ENCODE peak calls at places on chromosome 15, in four cellular contexts. One of them, this sample, is unnamed.

GRCh38 chr15:99385865-99386264 is 134.6 kb downstream of the LRRC28 start:
- DNase-seq in K562: no peak
- DNase-seq in HepG2: peak
- DNase-seq in A549: no peak
- DNase-seq in this sample: no peak

GRCh38 chr15:69082041-69082502 is 67.6 kb downstream of the NOX5 start:
- DNase-seq in HepG2: no peak
- DNase-seq in A549: no peak
- DNase-seq in K562: no peak
- DNase-seq in this sample: no peak

GRCh38 chr15:69357773-69358765 is 56.1 kb upstream of the KIF23 start:
- DNase-seq in A549: no peak
- DNase-seq in HepG2: peak
- DNase-seq in K562: no peak
- DNase-seq in this sample: no peak

GRCh38 chr15:87764461-87765236 is 491.9 kb downstream of the NTRK3 start:
- DNase-seq in HepG2: no peak
- DNase-seq in K562: no peak
- DNase-seq in A549: no peak
- DNase-seq in this sample: no peak

GRCh38 chr15:39506146-39506545 is 74.7 kb upstream of the THBS1 start:
- DNase-seq in K562: no peak
- DNase-seq in A549: no peak
- DNase-seq in HepG2: no peak
- DNase-seq in this sample: no peak

GRCh38 chr15:77022646-77023575 is 28.0 kb downstream of the PSTPIP1 start:
- DNase-seq in A549: no peak
- DNase-seq in K562: no peak
- DNase-seq in HepG2: no peak
- DNase-seq in this sample: no peak

GRCh38 chr15:79948095-79948695 is 22.8 kb downstream of the BCL2A1 start:
- DNase-seq in K562: peak
- DNase-seq in HepG2: no peak
- DNase-seq in A549: no peak
- DNase-seq in this sample: no peak

GRCh38 chr15:74167891-74168331 is 5.6 kb upstream of the ISLR start:
- DNase-seq in A549: no peak
- DNase-seq in K562: no peak
- DNase-seq in HepG2: no peak
- DNase-seq in this sample: no peak

GRCh38 chr15:92332125-92332899 is 61.4 kb upstream of the ST8SIA2 start:
- DNase-seq in K562: no peak
- DNase-seq in A549: no peak
- DNase-seq in HepG2: no peak
- DNase-seq in this sample: no peak

GRCh38 chr15:54707805-54708752 is 488.7 kb downstream of the RSL24D1 start:
- DNase-seq in A549: no peak
- DNase-seq in K562: no peak
- DNase-seq in HepG2: no peak
- DNase-seq in this sample: no peak

GRCh38 chr15:93152264-93152884 is 63.4 kb upstream of the RGMA start:
- DNase-seq in HepG2: no peak
- DNase-seq in K562: no peak
- DNase-seq in A549: no peak
- DNase-seq in this sample: no peak

GRCh38 chr15:28114721-28115622 is 15.9 kb upstream of the OCA2 start:
- DNase-seq in HepG2: no peak
- DNase-seq in A549: no peak
- DNase-seq in K562: no peak
- DNase-seq in this sample: no peak

GRCh38 chr15:68484696-68485400 is 52.9 kb upstream of the ITGA11 start:
- DNase-seq in HepG2: no peak
- DNase-seq in A549: no peak
- DNase-seq in K562: no peak
- DNase-seq in this sample: no peak

GRCh38 chr15:69088300-69088965 is 72.0 kb upstream of the GLCE start:
- DNase-seq in A549: no peak
- DNase-seq in HepG2: no peak
- DNase-seq in K562: no peak
- DNase-seq in this sample: no peak

GRCh38 chr15:80242132-80242769 is 9.8 kb downstream of the CTXND1 start:
- DNase-seq in A549: peak
- DNase-seq in K562: peak
- DNase-seq in HepG2: peak
- DNase-seq in this sample: peak

GRCh38 chr15:39084683-39085530 is 496.0 kb upstream of the THBS1 start:
- DNase-seq in A549: no peak
- DNase-seq in K562: no peak
- DNase-seq in HepG2: peak
- DNase-seq in this sample: no peak

GRCh38 chr15:85778107-85778776 is 16.5 kb downstream of the KLHL25 start:
- DNase-seq in A549: no peak
- DNase-seq in HepG2: no peak
- DNase-seq in K562: no peak
- DNase-seq in this sample: no peak

GRCh38 chr15:90780916-90781315 is 63.8 kb downstream of the BLM start:
- DNase-seq in A549: no peak
- DNase-seq in K562: no peak
- DNase-seq in HepG2: no peak
- DNase-seq in this sample: no peak

GRCh38 chr15:95468820-95469219 is 861.7 kb upstream of the NR2F2 start:
- DNase-seq in A549: no peak
- DNase-seq in K562: no peak
- DNase-seq in HepG2: no peak
- DNase-seq in this sample: no peak

GRCh38 chr15:98996619-98997018 is 11.0 kb downstream of the PGPEP1L start:
- DNase-seq in K562: no peak
- DNase-seq in A549: no peak
- DNase-seq in HepG2: no peak
- DNase-seq in this sample: no peak

GRCh38 chr15:56341201-56341600 is 24.0 kb upstream of the TEX9 start:
- DNase-seq in HepG2: no peak
- DNase-seq in A549: no peak
- DNase-seq in K562: no peak
- DNase-seq in this sample: no peak

GRCh38 chr15:50145451-50145872 is 26.4 kb upstream of the ATP8B4 start:
- DNase-seq in HepG2: peak
- DNase-seq in A549: peak
- DNase-seq in K562: peak
- DNase-seq in this sample: no peak

GRCh38 chr15:75030023-75030413 is 6.6 kb downstream of the PPCDC start:
- DNase-seq in A549: no peak
- DNase-seq in K562: no peak
- DNase-seq in HepG2: no peak
- DNase-seq in this sample: no peak

GRCh38 chr15:79184465-79184892 is 93.9 kb upstream of the RASGRF1 start:
- DNase-seq in K562: peak
- DNase-seq in HepG2: peak
- DNase-seq in A549: peak
- DNase-seq in this sample: no peak

GRCh38 chr15:90837052-90837621 is 31.3 kb upstream of the FURIN start:
- DNase-seq in K562: no peak
- DNase-seq in A549: no peak
- DNase-seq in HepG2: no peak
- DNase-seq in this sample: no peak

GRCh38 chr15:68276668-68277067 is 877 bp upstream of the FEM1B start:
- DNase-seq in HepG2: no peak
- DNase-seq in K562: no peak
- DNase-seq in A549: no peak
- DNase-seq in this sample: no peak

GRCh38 chr15:69820819-69821218 is 276.9 kb downstream of the TLE3 start:
- DNase-seq in HepG2: no peak
- DNase-seq in K562: no peak
- DNase-seq in A549: no peak
- DNase-seq in this sample: peak

DNA sequence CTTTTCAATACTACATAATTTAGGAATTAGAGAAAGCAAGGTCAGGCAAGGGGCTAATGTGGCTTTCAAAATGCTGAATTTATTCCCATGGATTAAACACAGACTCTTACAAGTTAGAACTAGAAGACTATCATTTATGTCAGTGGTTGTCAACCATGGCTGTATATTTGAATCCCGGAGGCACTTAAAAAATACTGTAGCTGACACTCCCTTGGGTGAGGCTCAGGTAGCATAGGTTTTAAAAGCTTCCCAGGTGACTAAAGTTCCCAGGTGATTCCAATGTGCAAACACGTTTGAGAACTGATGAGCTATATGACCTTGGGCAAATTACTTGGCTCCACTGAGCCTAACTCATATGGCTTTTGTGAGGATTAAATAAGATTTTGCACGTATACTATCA is 29.6 kb downstream of the AAGAB start:
- DNase-seq in A549: no peak
- DNase-seq in HepG2: no peak
- DNase-seq in K562: no peak
- DNase-seq in this sample: no peak
- TF ChIP-seq RNF2 in A549: no peak
- TF ChIP-seq RNF2 in HepG2: no peak
- TF ChIP-seq RNF2 in K562: no peak
- TF ChIP-seq RNF2 in this sample: no peak

DNA sequence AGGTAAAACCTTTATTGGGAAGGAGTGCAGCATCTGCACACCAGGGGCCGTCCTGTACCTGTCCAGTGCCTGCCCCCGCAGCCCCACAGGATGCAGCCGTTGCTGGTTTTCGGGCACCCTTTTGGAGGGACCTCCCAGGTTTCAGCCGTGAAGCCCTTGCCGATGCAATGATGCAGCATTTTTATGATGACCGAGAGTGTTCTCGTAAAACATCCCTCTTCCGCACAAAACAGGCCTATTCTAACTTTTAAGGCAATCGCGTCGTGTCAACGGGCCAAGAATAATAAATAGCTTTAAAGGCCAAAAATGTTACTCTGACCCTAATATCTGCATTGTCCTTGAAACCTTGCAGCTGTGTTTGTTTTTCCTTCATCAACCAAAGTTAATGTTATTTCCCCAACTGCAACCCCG is 126.1 kb downstream of the LRRK1 start:
- DNase-seq in HepG2: no peak
- DNase-seq in A549: no peak
- DNase-seq in K562: no peak
- DNase-seq in this sample: no peak
- TF ChIP-seq RNF2 in HepG2: no peak
- TF ChIP-seq RNF2 in A549: no peak
- TF ChIP-seq RNF2 in K562: no peak
- TF ChIP-seq RNF2 in this sample: no peak

GRCh38 chr15:65769482-65769881 is 22.6 kb downstream of the DENND4A start:
- DNase-seq in HepG2: no peak
- DNase-seq in K562: no peak
- DNase-seq in A549: no peak
- DNase-seq in this sample: no peak
- TF ChIP-seq RNF2 in HepG2: no peak
- TF ChIP-seq RNF2 in K562: no peak
- TF ChIP-seq RNF2 in A549: no peak
- TF ChIP-seq RNF2 in this sample: no peak

GRCh38 chr15:31228980-31229826 is 97.4 kb upstream of the KLF13 start:
- DNase-seq in HepG2: peak
- DNase-seq in K562: no peak
- DNase-seq in A549: peak
- DNase-seq in this sample: no peak
- TF ChIP-seq RNF2 in HepG2: no peak
- TF ChIP-seq RNF2 in K562: no peak
- TF ChIP-seq RNF2 in A549: no peak
- TF ChIP-seq RNF2 in this sample: no peak

GRCh38 chr15:89747708-89748682 is 3.1 kb downstream of the MESP1 start:
- DNase-seq in HepG2: no peak
- DNase-seq in A549: no peak
- DNase-seq in K562: no peak
- DNase-seq in this sample: peak
- TF ChIP-seq RNF2 in HepG2: no peak
- TF ChIP-seq RNF2 in A549: no peak
- TF ChIP-seq RNF2 in K562: no peak
- TF ChIP-seq RNF2 in this sample: no peak

DNA sequence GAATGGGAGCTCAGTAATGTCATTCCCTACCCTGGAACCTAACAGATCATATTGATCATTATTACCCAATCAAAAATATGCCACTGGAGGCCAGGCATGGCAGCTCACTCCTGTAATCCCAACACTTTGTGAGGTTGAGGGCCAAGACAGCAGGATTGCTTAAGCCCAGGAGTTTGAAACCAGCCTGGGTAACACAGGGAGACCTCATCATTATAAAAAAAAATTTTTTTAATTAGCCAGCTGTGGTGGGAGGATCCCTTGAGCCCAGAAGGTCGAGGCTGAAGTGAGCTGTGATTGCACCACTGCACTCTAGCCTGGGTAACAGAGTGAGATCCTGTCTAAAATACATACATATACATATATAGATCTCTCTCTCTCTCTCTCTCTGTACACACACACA is 10.2 kb downstream of the IGDCC4 start:
- DNase-seq in K562: no peak
- DNase-seq in HepG2: no peak
- DNase-seq in A549: no peak
- DNase-seq in this sample: no peak
- TF ChIP-seq RNF2 in K562: no peak
- TF ChIP-seq RNF2 in HepG2: no peak
- TF ChIP-seq RNF2 in A549: no peak
- TF ChIP-seq RNF2 in this sample: no peak